ENCODE peak calls at places on chromosomes 6 and 20, in seven cellular contexts. A is spleen, T is stomach, R is sigmoid colon, K is upper lobe of left lung, E is H1, M is esophagus muscularis mucosa. S is an unnamed sample. For H3K4me1, the result is how much of the 10 kb centered on the place peaks cover.

GRCh38 chr6:106014930-106015329 is 71.2 kb upstream of the PRDM1 start:
- DNase-seq in E (no peak), K (no peak), T (no peak), M (no peak), R (no peak), A (no peak), S (no peak)

GRCh38 chr6:71349976-71350615 is 61.5 kb downstream of the OGFRL1 start:
- DNase-seq in T (no peak), M (no peak), E (no peak), A (no peak), K (no peak), R (peak), S (no peak)

GRCh38 chr6:151004415-151005024 is 139.0 kb downstream of the MTHFD1L start:
- DNase-seq in M (no peak), A (no peak), K (no peak), R (no peak), E (no peak), T (no peak), S (no peak)

GRCh38 chr6:165890404-165890735 is 227.3 kb upstream of the PDE10A start:
- DNase-seq in K (no peak), T (no peak), E (no peak), M (peak), A (no peak), R (no peak), S (peak)

GRCh38 chr6:46921059-46921458 is 679 bp downstream of the ADGRF5 start:
- DNase-seq in T (no peak), A (no peak), R (no peak), K (no peak), E (no peak), M (no peak), S (no peak)

GRCh38 chr20:53940883-53941546 is 129.4 kb downstream of the BCAS1 start:
- DNase-seq in K (no peak), R (no peak), A (no peak), M (peak), T (no peak), E (no peak), S (no peak)

GRCh38 chr20:57398231-57398821 is 7.1 kb downstream of the RBM38 start:
- DNase-seq in R (peak), K (peak), A (peak), M (peak), E (no peak), T (peak), S (no peak)

GRCh38 chr20:18428490-18429173 is 38.2 kb downstream of the DZANK1 start:
- DNase-seq in A (no peak), E (no peak), R (no peak), K (no peak), M (no peak), T (peak), S (no peak)

GRCh38 chr6:2804516-2804915 is 37.1 kb downstream of the SERPINB1 start:
- DNase-seq in T (peak), R (no peak), A (no peak), E (no peak), M (no peak), K (no peak), S (no peak)

GRCh38 chr6:132023490-132023889 is 72.3 kb upstream of the CCN2 start:
- DNase-seq in T (no peak), A (no peak), M (no peak), K (no peak), E (no peak), R (no peak), S (no peak)

DNA sequence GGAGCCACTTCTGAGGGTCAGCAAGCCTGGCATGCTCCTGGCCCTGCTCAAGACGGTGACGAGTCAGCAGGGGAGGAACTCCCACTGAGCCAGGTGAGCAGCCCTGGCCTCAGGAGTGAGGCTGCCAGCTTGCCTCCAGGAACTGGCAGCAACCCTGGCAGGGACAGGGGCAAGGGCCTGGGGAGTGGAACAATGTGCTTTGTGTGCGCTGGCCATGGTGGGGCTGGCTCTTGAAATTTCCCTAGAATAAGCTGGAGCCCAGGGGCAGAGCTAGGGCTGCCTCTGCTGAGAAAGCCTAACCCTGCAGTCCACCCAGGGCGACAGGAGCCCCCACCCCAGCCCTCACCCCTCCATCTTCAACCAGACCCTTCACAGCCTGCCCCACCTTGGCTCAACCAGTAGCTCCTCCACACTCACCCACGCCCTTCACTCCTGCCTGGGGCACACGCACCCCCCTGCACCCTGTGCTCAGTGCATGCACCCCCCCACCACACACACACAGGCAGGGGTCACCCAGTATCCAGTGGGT is 88.0 kb downstream of the MRPL14 start:
- DNase-seq in A (peak), E (no peak), R (peak), T (no peak), K (no peak), M (no peak), S (no peak)
- H3K4me1 ChIP-seq in A (under half), E (under half), R (under half), T (under half), K (under half), M (under half), S (under half)

GRCh38 chr6:31465718-31466117 is 32.2 kb upstream of the MICB start:
- DNase-seq in R (no peak), K (no peak), A (no peak), M (no peak), E (no peak), T (no peak), S (no peak)
- TF ChIP-seq POLR2A in R (no peak), K (no peak), A (no peak), M (no peak), E (no peak), T (no peak), S (no peak)

DNA sequence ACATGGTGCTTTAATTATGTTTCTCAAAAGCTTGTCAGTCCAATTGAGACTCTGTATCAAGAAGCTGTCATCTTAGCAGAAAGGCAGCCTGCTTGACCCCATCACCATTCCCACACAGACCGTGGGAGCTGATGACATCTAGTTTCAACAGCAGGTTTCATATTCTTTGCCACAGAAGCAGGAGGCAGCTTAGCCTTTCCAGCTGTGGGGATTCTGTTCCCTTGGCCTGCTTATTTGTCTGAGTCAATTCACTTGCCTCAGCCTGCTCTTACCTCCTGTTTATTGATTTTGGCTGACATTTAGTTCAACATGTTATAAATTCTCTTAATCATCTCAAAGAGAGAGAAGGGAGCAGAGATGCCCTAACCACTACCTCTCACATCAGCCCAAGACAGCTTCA is 527.7 kb downstream of the ADGRB3 start:
- DNase-seq in R (no peak), A (no peak), K (no peak), M (no peak), T (no peak), E (no peak), S (no peak)
- TF ChIP-seq POLR2AphosphoS5 in R (no peak), A (no peak), K (no peak), M (no peak), T (no peak), E (no peak), S (no peak)

DNA sequence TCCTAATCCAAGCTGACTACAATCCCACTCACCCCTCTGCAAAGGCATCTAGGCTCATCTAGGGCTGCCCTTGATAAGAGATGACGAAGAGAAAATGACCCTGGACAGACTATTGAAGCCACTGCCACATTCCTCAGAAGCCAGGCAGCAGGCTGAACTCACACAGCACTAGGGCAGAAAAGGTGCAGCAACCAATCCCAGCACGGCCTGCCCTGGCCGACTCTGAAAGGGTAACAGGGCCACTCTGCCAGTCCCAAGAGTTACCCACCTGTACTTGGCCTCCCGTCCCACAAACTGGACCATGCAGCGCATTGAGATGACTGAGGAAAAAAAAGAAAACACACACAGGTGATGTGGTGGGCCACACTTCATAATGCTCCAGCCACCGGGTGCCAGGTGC is 9.1 kb downstream of the MTCH1 start:
- DNase-seq in T (no peak), R (no peak), E (no peak), K (no peak), M (no peak), A (peak), S (no peak)
- H3K4me1 ChIP-seq in T (under half), R (under half), E (under half), K (under half), M (under half), A (under half), S (half or more)

GRCh38 chr20:36607586-36608387 is 2.2 kb downstream of the RAB5IF start:
- DNase-seq in A (no peak), T (peak), M (no peak), K (no peak), E (no peak), R (no peak), S (no peak)
- TF ChIP-seq POLR2A in A (no peak), T (no peak), M (no peak), K (no peak), E (no peak), R (no peak), S (no peak)

DNA sequence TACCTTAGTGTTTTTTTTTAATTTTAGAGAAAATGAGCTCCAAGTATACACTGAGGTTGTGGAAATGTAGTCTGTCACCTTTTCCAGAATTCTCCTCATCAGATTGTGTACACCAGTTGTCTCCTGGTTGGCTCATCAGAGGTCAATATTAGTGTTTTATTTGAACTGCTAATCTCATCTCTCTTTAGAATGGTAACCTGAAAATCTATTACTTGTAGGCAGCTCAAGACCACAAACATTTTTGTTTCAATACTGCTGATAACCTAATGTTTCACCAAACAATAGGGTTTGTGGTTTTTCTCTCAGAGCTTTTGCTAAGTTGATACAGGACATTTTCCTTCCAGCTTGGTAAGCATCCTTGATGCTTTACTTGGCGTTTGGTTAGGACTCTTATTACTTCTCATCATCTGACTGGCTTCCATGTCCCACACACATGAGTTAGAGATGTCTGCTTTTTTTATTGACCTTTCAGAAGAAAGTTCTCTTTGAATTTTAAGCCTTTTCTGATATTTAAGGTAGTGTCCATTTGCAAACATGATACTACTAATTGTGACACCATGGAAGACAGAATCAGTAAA is 15.1 kb downstream of the ADGRG6 start:
- DNase-seq in M (no peak), E (no peak), A (no peak), K (no peak), T (no peak), R (no peak), S (no peak)
- TF ChIP-seq POLR2AphosphoS5 in M (no peak), E (no peak), A (no peak), K (no peak), T (no peak), R (no peak), S (no peak)

S was measured in vagina.